ENCODE peak calls at places on chromosomes 13 and 19, in five cellular contexts. I is NCI-H345; R is stimulated activated CD4-positive, alpha-beta T cell treated with anti-CD3 and anti-CD28 coated beads, Interleukin-4, amount 100 ng/mL, for 24 hours; Y is stomach; O is CD8-positive, alpha-beta memory T cell. J is an unnamed sample.

GRCh38 chr19:54644056-54644455 is 13.8 kb downstream of the LILRB1 start:
- DNase-seq in O (no peak), I (no peak), R (no peak), Y (peak), J (no peak)

GRCh38 chr19:40398417-40399056 is 8.6 kb upstream of the HIPK4 start:
- DNase-seq in Y (peak), O (peak), I (no peak), R (peak), J (peak)

GRCh38 chr13:40126301-40127085 is 471.0 kb downstream of the COG6 start:
- DNase-seq in R (no peak), O (no peak), I (no peak), Y (no peak), J (no peak)

GRCh38 chr19:46489445-46490272 is 6.0 kb downstream of the PNMA8B start:
- DNase-seq in O (no peak), Y (peak), R (no peak), I (no peak), J (peak)

GRCh38 chr13:73335226-73335625 is 276.4 kb downstream of the KLF5 start:
- DNase-seq in I (no peak), Y (no peak), O (no peak), R (no peak), J (no peak)

GRCh38 chr19:28577199-28577598 is 635.8 kb downstream of the UQCRFS1 start:
- DNase-seq in O (no peak), Y (no peak), I (no peak), R (no peak), J (no peak)

GRCh38 chr13:113649212-113649611 is 8.8 kb downstream of the ATP4B start:
- DNase-seq in Y (peak), R (no peak), I (peak), O (no peak), J (no peak)

GRCh38 chr19:16340092-16340491 is 15.5 kb downstream of the KLF2 start:
- DNase-seq in I (no peak), Y (no peak), R (no peak), O (no peak), J (peak)

GRCh38 chr13:64925284-64925683 is 2304.9 kb downstream of the PCDH9 start:
- DNase-seq in R (no peak), I (no peak), O (no peak), Y (no peak), J (peak)

GRCh38 chr19:4622695-4623421 is 16.5 kb upstream of the TNFAIP8L1 start:
- DNase-seq in Y (no peak), O (no peak), I (no peak), R (no peak), J (peak)

GRCh38 chr19:10565028-10565566 is 713 bp downstream of the KRI1 start:
- DNase-seq in R (peak), I (peak), O (peak), Y (peak), J (no peak)

GRCh38 chr19:35462476-35462953 is 14.5 kb downstream of the FFAR2 start:
- DNase-seq in O (peak), R (peak), Y (no peak), I (no peak), J (no peak)

GRCh38 chr13:114102521-114103288 is 29.7 kb downstream of the RASA3 start:
- DNase-seq in I (no peak), R (no peak), O (no peak), Y (no peak), J (no peak)

GRCh38 chr19:16969127-16969526 is 57.5 kb downstream of the CPAMD8 start:
- DNase-seq in I (no peak), O (no peak), R (no peak), Y (no peak), J (peak)

GRCh38 chr13:112896736-112897602 is 72.0 kb upstream of the MCF2L start:
- DNase-seq in Y (no peak), O (no peak), I (no peak), R (no peak), J (no peak)

GRCh38 chr19:27865927-27866777 is 1346.8 kb downstream of the UQCRFS1 start:
- DNase-seq in I (no peak), O (no peak), Y (no peak), R (no peak), J (peak)

GRCh38 chr13:34011552-34012085 is 193.7 kb downstream of the RFC3 start:
- DNase-seq in O (no peak), Y (no peak), R (no peak), I (peak), J (peak)

GRCh38 chr13:39451860-39452301 is 151.1 kb downstream of the LHFPL6 start:
- DNase-seq in O (no peak), R (no peak), Y (no peak), I (peak), J (no peak)

GRCh38 chr19:38093587-38093986 is 130.4 kb downstream of the DPF1 start:
- DNase-seq in I (no peak), Y (no peak), O (no peak), R (no peak), J (no peak)

GRCh38 chr13:89923731-89924130 is 1423.8 kb upstream of the MIR17HG start:
- DNase-seq in Y (no peak), R (no peak), O (no peak), I (no peak), J (no peak)

GRCh38 chr13:102654786-102655185 is 40.1 kb downstream of the METTL21C start:
- DNase-seq in Y (no peak), R (no peak), O (no peak), I (no peak), J (peak)

GRCh38 chr19:48779636-48780035 is 24.3 kb downstream of the FGF21 start:
- DNase-seq in O (no peak), I (no peak), Y (no peak), R (no peak), J (no peak)

GRCh38 chr13:36819811-36820140 is 754 bp downstream of the RFXAP start:
- DNase-seq in I (peak), O (peak), Y (no peak), R (peak), J (peak)

GRCh38 chr19:41932259-41933130 is 4.2 kb upstream of the ERFL start:
- DNase-seq in R (no peak), O (no peak), Y (no peak), I (no peak), J (peak)

GRCh38 chr13:98482476-98483444 is 94.1 kb downstream of the STK24 start:
- DNase-seq in I (no peak), R (no peak), O (no peak), Y (peak), J (peak)

GRCh38 chr19:49331616-49332055 is 3.6 kb upstream of the CD37 start:
- DNase-seq in O (peak), Y (peak), R (peak), I (no peak), J (peak)

GRCh38 chr13:31110617-31111016 is 51.1 kb downstream of the HSPH1 start:
- DNase-seq in O (no peak), I (no peak), R (no peak), Y (no peak), J (no peak)

GRCh38 chr19:10339380-10339960 is at the start of gene ICAM3:
- DNase-seq in O (peak), I (no peak), R (peak), Y (peak), J (peak)

GRCh38 chr19:33310606-33311325 is 8.4 kb upstream of the CEBPA start:
- DNase-seq in O (no peak), Y (peak), R (no peak), I (no peak), J (no peak)

GRCh38 chr13:110407531-110407930 is 100.4 kb downstream of the COL4A2 start:
- DNase-seq in R (no peak), I (no peak), O (no peak), Y (no peak), J (no peak)

GRCh38 chr19:7188682-7189629 is 105.3 kb downstream of the INSR start:
- DNase-seq in Y (no peak), O (no peak), R (no peak), I (peak), J (no peak)

GRCh38 chr19:13842294-13843103 is 34.4 kb upstream of the NANOS3 start:
- DNase-seq in Y (peak), I (no peak), R (peak), O (peak), J (peak)

GRCh38 chr19:40055832-40056504 is at the start of gene ZNF780B:
- DNase-seq in R (peak), Y (peak), O (peak), I (peak), J (peak)

GRCh38 chr13:44384778-44385177 is 11.2 kb downstream of the SERP2 start:
- DNase-seq in I (no peak), O (no peak), R (no peak), Y (no peak), J (no peak)

GRCh38 chr13:29511980-29512379 is 83.5 kb downstream of the SLC7A1 start:
- DNase-seq in R (no peak), O (no peak), Y (no peak), I (no peak), J (no peak)

GRCh38 chr13:74052402-74052928 is 81.7 kb downstream of the KLF12 start:
- DNase-seq in O (no peak), Y (peak), R (peak), I (no peak), J (no peak)

GRCh38 chr19:39550197-39550596 is 10.2 kb upstream of the EID2 start:
- DNase-seq in I (no peak), Y (no peak), R (no peak), O (no peak), J (no peak)